ENCODE peak calls at places on chromosome 4, in five cellular contexts. One of them, this sample, is unnamed.

GRCh38 chr4:89838005-89838404 is 1.0 kb upstream of the SNCA start:
- DNase-seq in HepG2: no peak
- DNase-seq in GM12878: no peak
- DNase-seq in H1: no peak
- DNase-seq in K562: peak
- DNase-seq in this sample: no peak

GRCh38 chr4:5708171-5708828 is at the start of gene EVC2:
- DNase-seq in H1: no peak
- DNase-seq in GM12878: no peak
- DNase-seq in HepG2: no peak
- DNase-seq in K562: peak
- DNase-seq in this sample: peak

GRCh38 chr4:92455956-92456355 is 152.2 kb downstream of the GRID2 start:
- DNase-seq in GM12878: no peak
- DNase-seq in K562: no peak
- DNase-seq in H1: no peak
- DNase-seq in HepG2: no peak
- DNase-seq in this sample: no peak

GRCh38 chr4:113979973-113980615 is 647 bp upstream of the ARSJ start:
- DNase-seq in K562: no peak
- DNase-seq in GM12878: no peak
- DNase-seq in H1: peak
- DNase-seq in HepG2: no peak
- DNase-seq in this sample: no peak

GRCh38 chr4:186900980-186901379 is 177.3 kb upstream of the FAT1 start:
- DNase-seq in K562: no peak
- DNase-seq in HepG2: peak
- DNase-seq in GM12878: no peak
- DNase-seq in H1: no peak
- DNase-seq in this sample: no peak

GRCh38 chr4:85869156-85869555 is 394.2 kb downstream of the ARHGAP24 start:
- DNase-seq in H1: no peak
- DNase-seq in HepG2: no peak
- DNase-seq in K562: no peak
- DNase-seq in GM12878: no peak
- DNase-seq in this sample: no peak

GRCh38 chr4:183360161-183360919 is 38.1 kb upstream of the CLDN24 start:
- DNase-seq in GM12878: no peak
- DNase-seq in H1: no peak
- DNase-seq in K562: peak
- DNase-seq in HepG2: no peak
- DNase-seq in this sample: no peak

GRCh38 chr4:45455217-45455616 is 668.6 kb downstream of the GABRG1 start:
- DNase-seq in HepG2: no peak
- DNase-seq in K562: no peak
- DNase-seq in GM12878: no peak
- DNase-seq in H1: no peak
- DNase-seq in this sample: no peak

GRCh38 chr4:151993521-151993920 is 232.7 kb upstream of the GATB start:
- DNase-seq in H1: no peak
- DNase-seq in GM12878: no peak
- DNase-seq in HepG2: no peak
- DNase-seq in K562: no peak
- DNase-seq in this sample: no peak

GRCh38 chr4:168803727-168804126 is 206.3 kb downstream of the CBR4 start:
- DNase-seq in H1: no peak
- DNase-seq in GM12878: no peak
- DNase-seq in HepG2: no peak
- DNase-seq in K562: no peak
- DNase-seq in this sample: no peak

GRCh38 chr4:76690091-76690905 is 207.6 kb downstream of the SOWAHB start:
- DNase-seq in GM12878: no peak
- DNase-seq in H1: no peak
- DNase-seq in K562: no peak
- DNase-seq in HepG2: no peak
- DNase-seq in this sample: peak

GRCh38 chr4:188971125-188971524 is 831.9 kb downstream of the TRIML1 start:
- DNase-seq in GM12878: no peak
- DNase-seq in K562: no peak
- DNase-seq in H1: no peak
- DNase-seq in HepG2: no peak
- DNase-seq in this sample: peak

GRCh38 chr4:32226201-32226600 is 1506.0 kb downstream of the PCDH7 start:
- DNase-seq in H1: no peak
- DNase-seq in HepG2: no peak
- DNase-seq in GM12878: no peak
- DNase-seq in K562: no peak
- DNase-seq in this sample: no peak

GRCh38 chr4:176226736-176227135 is 31.4 kb upstream of the SPATA4 start:
- DNase-seq in GM12878: no peak
- DNase-seq in K562: no peak
- DNase-seq in HepG2: no peak
- DNase-seq in H1: no peak
- DNase-seq in this sample: no peak

GRCh38 chr4:101200561-101200960 is 146.8 kb downstream of the PPP3CA start:
- DNase-seq in HepG2: peak
- DNase-seq in H1: no peak
- DNase-seq in GM12878: no peak
- DNase-seq in K562: no peak
- DNase-seq in this sample: peak

GRCh38 chr4:10722957-10723356 is 38.4 kb upstream of the CLNK start:
- DNase-seq in HepG2: no peak
- DNase-seq in H1: no peak
- DNase-seq in GM12878: no peak
- DNase-seq in K562: no peak
- DNase-seq in this sample: no peak

GRCh38 chr4:141409556-141409955 is 188.9 kb downstream of the ZNF330 start:
- DNase-seq in K562: no peak
- DNase-seq in HepG2: no peak
- DNase-seq in GM12878: no peak
- DNase-seq in H1: no peak
- DNase-seq in this sample: no peak

GRCh38 chr4:173543266-173543665 is 13.2 kb upstream of the HAND2 start:
- DNase-seq in H1: no peak
- DNase-seq in HepG2: no peak
- DNase-seq in GM12878: no peak
- DNase-seq in K562: no peak
- DNase-seq in this sample: no peak

GRCh38 chr4:8534129-8534528 is 46.1 kb upstream of the GPR78 start:
- DNase-seq in H1: peak
- DNase-seq in GM12878: peak
- DNase-seq in HepG2: no peak
- DNase-seq in K562: no peak
- DNase-seq in this sample: no peak

GRCh38 chr4:118346495-118346894 is 6.3 kb downstream of the PRSS12 start:
- DNase-seq in K562: peak
- DNase-seq in GM12878: no peak
- DNase-seq in H1: no peak
- DNase-seq in HepG2: no peak
- DNase-seq in this sample: no peak

GRCh38 chr4:151674804-151675290 is 86.0 kb downstream of the GATB start:
- DNase-seq in HepG2: no peak
- DNase-seq in GM12878: no peak
- DNase-seq in H1: peak
- DNase-seq in K562: no peak
- DNase-seq in this sample: no peak

GRCh38 chr4:113411496-113411938 is 350.0 kb downstream of the CAMK2D start:
- DNase-seq in H1: no peak
- DNase-seq in K562: no peak
- DNase-seq in HepG2: peak
- DNase-seq in GM12878: no peak
- DNase-seq in this sample: no peak

GRCh38 chr4:146053901-146054300 is 115.3 kb upstream of the ZNF827 start:
- DNase-seq in K562: no peak
- DNase-seq in HepG2: no peak
- DNase-seq in GM12878: no peak
- DNase-seq in H1: no peak
- DNase-seq in this sample: no peak

GRCh38 chr4:17385403-17385802 is 126.5 kb downstream of the QDPR start:
- DNase-seq in GM12878: peak
- DNase-seq in HepG2: no peak
- DNase-seq in K562: peak
- DNase-seq in H1: no peak
- DNase-seq in this sample: no peak

GRCh38 chr4:8155048-8155447 is 3.6 kb downstream of the ABLIM2 start:
- DNase-seq in K562: no peak
- DNase-seq in GM12878: no peak
- DNase-seq in HepG2: no peak
- DNase-seq in H1: no peak
- DNase-seq in this sample: no peak

GRCh38 chr4:184953421-184953820 is 64.9 kb upstream of the HELT start:
- DNase-seq in GM12878: no peak
- DNase-seq in HepG2: no peak
- DNase-seq in H1: no peak
- DNase-seq in K562: no peak
- DNase-seq in this sample: no peak

GRCh38 chr4:102500371-102501175 is 586 bp upstream of the NFKB1 start:
- DNase-seq in HepG2: peak
- DNase-seq in GM12878: no peak
- DNase-seq in H1: no peak
- DNase-seq in K562: peak
- DNase-seq in this sample: no peak

GRCh38 chr4:37066149-37066548 is 178.4 kb upstream of the NWD2 start:
- DNase-seq in HepG2: no peak
- DNase-seq in H1: no peak
- DNase-seq in GM12878: no peak
- DNase-seq in K562: peak
- DNase-seq in this sample: no peak

GRCh38 chr4:23789765-23790164 is 100.1 kb downstream of the PPARGC1A start:
- DNase-seq in GM12878: no peak
- DNase-seq in HepG2: peak
- DNase-seq in K562: no peak
- DNase-seq in H1: no peak
- DNase-seq in this sample: no peak

GRCh38 chr4:188403272-188403671 is 264.0 kb downstream of the TRIML1 start:
- DNase-seq in GM12878: no peak
- DNase-seq in H1: no peak
- DNase-seq in K562: peak
- DNase-seq in HepG2: no peak
- DNase-seq in this sample: no peak

GRCh38 chr4:163702736-163703135 is 208.2 kb downstream of the TMA16 start:
- DNase-seq in K562: no peak
- DNase-seq in H1: no peak
- DNase-seq in GM12878: no peak
- DNase-seq in HepG2: no peak
- DNase-seq in this sample: no peak

GRCh38 chr4:97507587-97508245 is 635.6 kb downstream of the STPG2 start:
- DNase-seq in GM12878: no peak
- DNase-seq in H1: no peak
- DNase-seq in HepG2: no peak
- DNase-seq in K562: no peak
- DNase-seq in this sample: no peak

GRCh38 chr4:143302526-143302925 is 34.1 kb upstream of the GAB1 start:
- DNase-seq in GM12878: no peak
- DNase-seq in H1: no peak
- DNase-seq in K562: no peak
- DNase-seq in HepG2: no peak
- DNase-seq in this sample: no peak

DNA sequence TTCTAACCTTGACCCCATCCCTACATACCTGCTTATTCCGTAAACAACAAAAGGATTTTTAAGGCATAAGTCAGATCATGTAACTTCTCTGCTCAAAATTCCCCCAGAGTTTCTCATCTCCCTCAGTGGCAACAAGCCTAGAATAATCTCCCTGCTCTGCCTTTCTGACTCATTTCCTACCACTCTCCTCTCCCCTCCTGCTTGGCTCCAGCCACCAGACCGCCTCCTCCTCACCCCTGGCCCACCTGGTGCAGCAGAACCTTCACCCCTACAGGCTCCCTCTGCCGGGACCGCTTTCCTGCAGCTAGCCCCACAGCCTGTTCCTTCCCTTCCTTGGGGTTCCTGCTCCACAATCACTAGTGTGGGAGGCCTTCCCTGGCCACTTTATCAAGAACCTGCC is 32.1 kb downstream of the TSPAN5 start:
- DNase-seq in HepG2: no peak
- DNase-seq in K562: no peak
- DNase-seq in GM12878: no peak
- DNase-seq in H1: peak
- DNase-seq in this sample: peak
- TF ChIP-seq KDM1A in HepG2: no peak
- TF ChIP-seq KDM1A in K562: no peak
- TF ChIP-seq KDM1A in GM12878: no peak
- TF ChIP-seq KDM1A in H1: no peak
- TF ChIP-seq KDM1A in this sample: no peak

GRCh38 chr4:25760518-25761157 is 102.2 kb downstream of the SEL1L3 start:
- DNase-seq in K562: no peak
- DNase-seq in H1: no peak
- DNase-seq in GM12878: no peak
- DNase-seq in HepG2: no peak
- DNase-seq in this sample: no peak
- TF ChIP-seq CHD2 in K562: no peak
- TF ChIP-seq CHD2 in H1: no peak
- TF ChIP-seq CHD2 in GM12878: no peak
- TF ChIP-seq CHD2 in HepG2: no peak
- TF ChIP-seq CHD2 in this sample: no peak

GRCh38 chr4:40733752-40734151 is 16.0 kb upstream of the NSUN7 start:
- DNase-seq in H1: no peak
- DNase-seq in K562: no peak
- DNase-seq in HepG2: no peak
- DNase-seq in GM12878: no peak
- DNase-seq in this sample: no peak

GRCh38 chr4:40734497-40734896 is 15.3 kb upstream of the NSUN7 start:
- DNase-seq in HepG2: no peak
- DNase-seq in H1: no peak
- DNase-seq in GM12878: no peak
- DNase-seq in K562: no peak
- DNase-seq in this sample: no peak

GRCh38 chr4:40739347-40739746 is 10.4 kb upstream of the NSUN7 start:
- DNase-seq in GM12878: no peak
- DNase-seq in K562: no peak
- DNase-seq in H1: no peak
- DNase-seq in HepG2: no peak
- DNase-seq in this sample: no peak

GRCh38 chr4:40737882-40738281 is 11.9 kb upstream of the NSUN7 start:
- DNase-seq in GM12878: no peak
- DNase-seq in K562: no peak
- DNase-seq in HepG2: no peak
- DNase-seq in H1: no peak
- DNase-seq in this sample: no peak

DNA sequence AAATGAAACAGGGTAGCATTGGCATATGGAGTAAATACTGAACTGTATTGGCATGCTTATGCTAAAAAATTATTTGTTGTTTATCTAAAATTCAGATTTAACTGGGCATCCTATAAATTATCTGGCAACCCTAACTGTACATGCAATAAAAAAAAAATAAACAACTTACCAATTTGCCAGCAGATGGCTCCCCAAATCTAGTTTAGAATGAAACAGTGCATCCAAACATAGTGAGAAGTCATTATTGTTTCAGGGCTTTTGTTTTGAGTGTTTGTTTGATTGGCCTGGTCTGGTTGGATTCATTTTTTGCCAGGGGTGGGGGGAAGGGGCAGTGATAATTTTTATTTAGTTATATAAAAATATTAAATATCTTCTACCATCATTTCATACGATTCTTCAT is 12.8 kb upstream of the NSUN7 start:
- DNase-seq in K562: peak
- DNase-seq in GM12878: no peak
- DNase-seq in HepG2: peak
- DNase-seq in H1: no peak
- DNase-seq in this sample: peak
- TF ChIP-seq KDM1A in K562: no peak
- TF ChIP-seq KDM1A in GM12878: no peak
- TF ChIP-seq KDM1A in HepG2: no peak
- TF ChIP-seq KDM1A in H1: no peak
- TF ChIP-seq KDM1A in this sample: no peak

GRCh38 chr4:47462799-47463234 is 685 bp downstream of the COMMD8 start:
- DNase-seq in HepG2: no peak
- DNase-seq in GM12878: no peak
- DNase-seq in H1: no peak
- DNase-seq in K562: no peak
- DNase-seq in this sample: no peak
- TF ChIP-seq CHD2 in HepG2: no peak
- TF ChIP-seq CHD2 in GM12878: no peak
- TF ChIP-seq CHD2 in H1: no peak
- TF ChIP-seq CHD2 in K562: no peak
- TF ChIP-seq CHD2 in this sample: no peak